ENCODE peak calls at places on chromosomes 7 and 10, in eight cellular contexts. F is adrenal gland, O is gastrocnemius medialis, J is mucosa of descending colon, L is tibial nerve, R is foreskin keratinocyte, B is HCT116, T is suprapubic skin. S is an unnamed sample.

GRCh38 chr10:110758898-110759297 is 112.8 kb upstream of the PDCD4 start:
- DNase-seq in F (no peak), O (no peak), J (peak), L (no peak), R (peak), B (no peak), T (no peak), S (no peak)

GRCh38 chr7:69504733-69505132 is 93.5 kb upstream of the AUTS2 start:
- DNase-seq in F (no peak), O (no peak), J (no peak), L (no peak), R (no peak), B (no peak), T (no peak), S (no peak)

GRCh38 chr10:17206210-17206709 is 4.8 kb upstream of the TRDMT1 start:
- DNase-seq in F (no peak), O (no peak), J (no peak), L (no peak), R (peak), B (no peak), T (no peak), S (no peak)

GRCh38 chr7:111132833-111133232 is 41.9 kb downstream of the LRRN3 start:
- DNase-seq in F (no peak), O (no peak), J (no peak), L (no peak), R (no peak), B (peak), T (no peak), S (no peak)

GRCh38 chr10:9010093-9010492 is 955.6 kb downstream of the GATA3 start:
- DNase-seq in F (no peak), O (no peak), J (no peak), L (no peak), R (no peak), B (no peak), T (no peak), S (no peak)

GRCh38 chr7:102061981-102062390 is 224.7 kb upstream of the SH2B2 start:
- DNase-seq in F (no peak), O (no peak), J (no peak), L (no peak), R (no peak), B (no peak), T (no peak), S (no peak)

GRCh38 chr10:105840288-105840770 is 1199.2 kb downstream of the SORCS3 start:
- DNase-seq in F (no peak), O (no peak), J (no peak), L (no peak), R (no peak), B (no peak), T (no peak), S (no peak)

GRCh38 chr7:149855368-149856305 is 17.5 kb downstream of the ZNF862 start:
- DNase-seq in F (no peak), O (no peak), J (no peak), L (no peak), R (no peak), B (peak), T (peak), S (no peak)

GRCh38 chr7:26616235-26616634 is 248.2 kb downstream of the SKAP2 start:
- DNase-seq in F (no peak), O (no peak), J (no peak), L (no peak), R (peak), B (peak), T (no peak), S (no peak)

GRCh38 chr10:5720182-5720581 is 35.5 kb downstream of the TASOR2 start:
- DNase-seq in F (no peak), O (no peak), J (no peak), L (no peak), R (peak), B (no peak), T (no peak), S (no peak)

GRCh38 chr7:711967-712600 is 14.4 kb upstream of the DNAAF5 start:
- DNase-seq in F (no peak), O (no peak), J (no peak), L (no peak), R (no peak), B (no peak), T (peak), S (no peak)

GRCh38 chr10:105857284-105858264 is 1216.5 kb downstream of the SORCS3 start:
- DNase-seq in F (no peak), O (no peak), J (no peak), L (no peak), R (no peak), B (no peak), T (no peak), S (no peak)

GRCh38 chr7:73828107-73828803 is 2.5 kb upstream of the CLDN4 start:
- DNase-seq in F (no peak), O (no peak), J (peak), L (no peak), R (no peak), B (peak), T (no peak), S (no peak)

GRCh38 chr10:34732926-34733325 is 82.2 kb downstream of the PARD3 start:
- DNase-seq in F (no peak), O (no peak), J (no peak), L (no peak), R (no peak), B (peak), T (no peak), S (no peak)
- TF ChIP-seq CTCF in F (no peak), O (no peak), J (no peak), L (no peak), R (peak), B (peak), T (no peak), S (peak)

GRCh38 chr7:120858299-120858636 is 324 bp upstream of the TSPAN12 start:
- DNase-seq in F (no peak), O (no peak), J (no peak), L (no peak), R (no peak), B (no peak), T (no peak), S (no peak)

GRCh38 chr7:120860151-120860550 is 2.2 kb upstream of the TSPAN12 start:
- DNase-seq in F (no peak), O (no peak), J (no peak), L (no peak), R (no peak), B (no peak), T (no peak), S (no peak)

GRCh38 chr7:120856621-120857352 is 1.2 kb downstream of the TSPAN12 start:
- DNase-seq in F (peak), O (no peak), J (peak), L (no peak), R (no peak), B (peak), T (peak), S (peak)

GRCh38 chr7:120856198-120856597 is 1.7 kb downstream of the TSPAN12 start:
- DNase-seq in F (no peak), O (no peak), J (no peak), L (no peak), R (no peak), B (no peak), T (no peak), S (no peak)

DNA sequence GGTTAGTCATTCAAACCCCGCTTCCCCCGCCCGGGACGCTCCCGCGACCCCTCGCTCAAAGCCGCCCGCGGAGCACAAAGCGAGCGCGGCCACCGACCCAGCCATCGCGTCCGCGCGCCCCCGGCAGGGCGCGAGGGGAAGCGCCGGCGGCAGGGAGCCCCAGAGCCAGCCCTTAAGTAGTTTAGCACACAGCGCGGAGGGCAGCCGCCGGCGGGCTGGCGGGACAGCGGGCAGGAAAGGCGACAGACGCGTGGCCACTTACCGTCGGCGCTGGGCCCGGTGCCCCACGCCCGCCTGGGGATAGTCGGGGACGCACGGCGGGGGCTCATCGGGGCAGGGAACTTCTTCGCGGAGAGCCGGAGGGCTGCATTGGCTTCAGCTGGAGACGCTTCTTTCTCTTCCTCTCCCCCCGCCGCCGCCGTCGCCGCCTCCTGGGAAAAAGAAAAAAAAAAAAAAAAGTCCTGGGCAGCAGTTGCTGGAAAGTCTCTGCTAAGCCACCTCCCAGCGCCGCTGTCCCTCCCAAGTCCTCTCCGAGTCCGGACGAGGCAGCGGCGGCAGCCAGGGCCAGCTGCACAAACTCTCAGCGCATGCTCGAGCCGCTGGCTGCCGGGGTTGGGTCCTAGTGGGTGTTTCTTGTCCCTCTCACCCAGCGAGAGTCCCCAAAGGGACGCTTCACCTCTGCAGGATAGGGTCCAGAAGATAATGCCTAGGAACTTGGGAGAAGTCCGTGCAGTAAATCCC is at the start of gene TSPAN12:
- DNase-seq in F (peak), O (peak), J (peak), L (peak), R (peak), B (peak), T (peak), S (peak)
- TF ChIP-seq CTCF in F (peak), O (peak), J (peak), L (peak), R (peak), B (peak), T (no peak), S (peak)

GRCh38 chr7:23712368-23713284 is 2.6 kb downstream of the STK31 start:
- DNase-seq in F (no peak), O (no peak), J (no peak), L (no peak), R (peak), B (peak), T (no peak), S (no peak)
- TF ChIP-seq CTCF in F (peak), O (peak), J (no peak), L (peak), R (peak), B (peak), T (peak), S (peak)

GRCh38 chr10:60098676-60099601 is 192.6 kb upstream of the CCDC6 start:
- DNase-seq in F (no peak), O (no peak), J (peak), L (no peak), R (no peak), B (peak), T (no peak), S (no peak)
- TF ChIP-seq CTCF in F (no peak), O (peak), J (no peak), L (peak), R (peak), B (peak), T (no peak), S (peak)

GRCh38 chr7:157297071-157297638 is 39.6 kb upstream of the DNAJB6 start:
- DNase-seq in F (no peak), O (no peak), J (no peak), L (no peak), R (no peak), B (no peak), T (no peak), S (no peak)

GRCh38 chr7:157299317-157299612 is 37.5 kb upstream of the DNAJB6 start:
- DNase-seq in F (no peak), O (no peak), J (no peak), L (no peak), R (no peak), B (no peak), T (no peak), S (no peak)

GRCh38 chr7:157300406-157300770 is 36.4 kb upstream of the DNAJB6 start:
- DNase-seq in F (no peak), O (no peak), J (no peak), L (no peak), R (no peak), B (no peak), T (no peak), S (no peak)

GRCh38 chr7:157302314-157302711 is 34.5 kb upstream of the DNAJB6 start:
- DNase-seq in F (no peak), O (peak), J (peak), L (peak), R (peak), B (no peak), T (no peak), S (no peak)

DNA sequence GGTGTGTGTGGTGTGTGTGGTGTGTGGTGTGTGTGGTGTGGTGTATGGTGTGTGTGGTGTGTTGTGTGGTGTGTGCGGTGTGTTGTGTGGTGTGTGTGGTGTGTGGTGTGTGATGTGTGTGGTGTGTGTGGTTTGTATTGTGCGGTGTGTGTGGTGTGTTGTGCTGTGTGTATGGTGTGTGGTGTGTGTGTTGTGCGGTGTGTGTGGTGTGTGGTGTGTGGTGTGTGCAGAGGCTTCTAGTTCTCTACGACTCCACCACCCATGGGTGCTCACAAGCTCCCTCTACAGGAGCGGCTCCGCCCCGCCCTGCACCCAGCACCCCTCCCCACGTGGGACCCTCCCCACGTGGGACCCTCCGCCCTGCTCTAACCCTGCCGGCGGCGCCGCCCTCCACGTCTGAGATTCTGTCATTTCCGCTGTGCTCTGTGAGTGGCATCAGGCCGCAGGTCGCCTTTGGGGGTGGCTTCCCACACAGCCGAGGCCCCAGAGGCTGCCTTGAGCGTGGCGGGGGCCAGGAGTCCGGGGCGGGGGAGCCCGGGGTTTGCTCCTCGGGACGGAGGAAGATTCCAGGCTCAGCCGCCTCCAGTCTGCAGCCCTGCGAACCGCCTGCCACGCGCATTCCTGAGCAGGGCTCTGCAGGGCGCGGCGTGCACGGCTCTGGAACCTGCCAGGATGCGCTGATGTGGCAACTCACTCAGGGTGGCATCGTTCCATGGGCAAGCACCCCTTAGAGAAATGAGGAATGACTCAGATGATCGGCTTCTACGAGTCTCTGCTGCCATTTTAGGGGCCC is 37.0 kb upstream of the DNAJB6 start:
- DNase-seq in F (no peak), O (no peak), J (no peak), L (no peak), R (no peak), B (peak), T (no peak), S (no peak)
- TF ChIP-seq CTCF in F (no peak), O (no peak), J (no peak), L (no peak), R (peak), B (peak), T (no peak), S (peak)

DNA sequence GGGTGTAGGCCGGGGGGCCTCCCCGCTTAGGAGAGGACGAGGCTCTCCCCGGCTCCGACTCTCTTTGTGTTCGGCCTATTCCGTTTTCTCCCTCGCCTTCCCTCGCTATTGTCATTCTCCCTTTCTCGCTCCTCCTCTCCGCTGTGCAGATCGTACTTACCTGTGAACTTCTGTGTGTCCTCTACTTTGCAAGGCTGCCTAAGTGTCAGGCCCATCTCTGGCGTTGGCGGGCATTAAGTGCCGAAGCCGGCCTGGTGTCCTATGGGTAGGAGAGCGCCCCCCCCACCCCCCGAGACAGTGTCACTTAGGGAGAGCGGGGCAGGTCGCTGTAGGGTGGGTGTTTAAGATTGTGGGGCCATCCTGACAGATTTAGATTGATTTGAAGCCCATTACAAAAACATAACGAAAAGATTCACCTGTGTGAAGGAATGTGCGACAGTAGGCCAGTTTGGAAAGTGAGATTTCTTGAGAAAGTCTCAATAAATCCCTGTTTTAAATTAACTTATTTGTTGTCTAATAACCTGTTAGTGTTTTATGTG is 579 bp downstream of the RBM33 start:
- DNase-seq in F (peak), O (no peak), J (peak), L (peak), R (no peak), B (no peak), T (no peak), S (no peak)
- TF ChIP-seq CTCF in F (no peak), O (no peak), J (no peak), L (no peak), R (no peak), B (no peak), T (no peak), S (no peak)

GRCh38 chr7:92833766-92834605 is 2.4 kb downstream of the CDK6 start:
- DNase-seq in F (peak), O (peak), J (peak), L (peak), R (peak), B (no peak), T (peak), S (peak)
- TF ChIP-seq CTCF in F (no peak), O (no peak), J (no peak), L (peak), R (peak), B (no peak), T (no peak), S (peak)

GRCh38 chr7:127580612-127581011 is 4.8 kb downstream of the GCC1 start:
- DNase-seq in F (no peak), O (no peak), J (no peak), L (no peak), R (no peak), B (no peak), T (no peak), S (no peak)

GRCh38 chr7:127581716-127582115 is 3.7 kb downstream of the GCC1 start:
- DNase-seq in F (no peak), O (no peak), J (no peak), L (no peak), R (no peak), B (no peak), T (no peak), S (no peak)

GRCh38 chr7:127578711-127579275 is 6.6 kb downstream of the GCC1 start:
- DNase-seq in F (no peak), O (no peak), J (no peak), L (no peak), R (no peak), B (no peak), T (no peak), S (no peak)

GRCh38 chr7:127582361-127582760 is 3.0 kb downstream of the GCC1 start:
- DNase-seq in F (peak), O (peak), J (no peak), L (no peak), R (no peak), B (no peak), T (no peak), S (no peak)

GRCh38 chr7:127578036-127578684 is 7.2 kb downstream of the GCC1 start:
- DNase-seq in F (no peak), O (no peak), J (no peak), L (no peak), R (no peak), B (no peak), T (no peak), S (no peak)
- TF ChIP-seq CTCF in F (no peak), O (no peak), J (no peak), L (no peak), R (peak), B (peak), T (no peak), S (peak)

DNA sequence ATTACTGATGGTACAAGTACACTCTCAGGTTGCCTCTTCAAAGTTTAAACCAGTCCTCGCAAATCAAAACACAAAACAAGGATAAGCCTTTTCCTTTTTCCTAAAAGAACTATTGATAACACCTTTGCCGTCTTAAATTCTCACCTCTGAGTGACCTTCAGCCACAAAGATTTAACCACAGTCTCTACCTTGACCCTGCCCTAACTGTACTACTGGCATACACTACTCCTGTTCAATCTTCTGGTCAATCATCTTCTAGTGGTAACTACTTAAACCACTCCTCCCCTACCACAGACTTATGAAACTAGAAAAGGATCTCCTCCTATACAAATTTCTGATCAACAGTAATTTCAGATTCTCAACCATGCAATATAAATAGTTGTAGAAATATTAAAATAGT is 15.1 kb downstream of the UPF2 start:
- DNase-seq in F (no peak), O (no peak), J (no peak), L (no peak), R (no peak), B (no peak), T (no peak), S (no peak)
- TF ChIP-seq CTCF in F (no peak), O (no peak), J (no peak), L (no peak), R (no peak), B (no peak), T (no peak), S (no peak)